ENCODE peak calls at places on chromosomes 12 and 14, in five cellular contexts. B is lower lobe of right lung; O is CD8-positive, alpha-beta T cell; D is mammary epithelial cell; J is psoas muscle. L is an unnamed sample.
A peak's percentile ranks its signal among the peaks of the same experiment; 100 is the strongest.

GRCh38 chr14:32711103-32711680 is 227.5 kb upstream of the NPAS3 start:
- DNase-seq in B (no peak), O (no peak), D (no peak), J (no peak), L (no peak)

GRCh38 chr14:58629273-58629672 is 8.5 kb upstream of the DACT1 start:
- DNase-seq in B (no peak), O (no peak), D (no peak), J (no peak), L (no peak)

GRCh38 chr12:119153477-119154434 is 25.0 kb upstream of the HSPB8 start:
- DNase-seq in B (peak; percentile 81), O (no peak), D (no peak), J (peak; percentile 68), L (peak; percentile 89)

GRCh38 chr12:125140918-125141573 is 75.8 kb downstream of the AACS start:
- DNase-seq in B (no peak), O (no peak), D (peak; percentile 77), J (no peak), L (no peak)

GRCh38 chr12:56389215-56389850 is 26.7 kb upstream of the APOF start:
- DNase-seq in B (no peak), O (no peak), D (no peak), J (no peak), L (no peak)

GRCh38 chr12:83700858-83701257 is 1014.2 kb downstream of the TMTC2 start:
- DNase-seq in B (no peak), O (no peak), D (peak; percentile 71), J (no peak), L (no peak)

GRCh38 chr12:110957159-110957558 is 36.8 kb upstream of the MYL2 start:
- DNase-seq in B (no peak), O (no peak), D (no peak), J (no peak), L (no peak)

GRCh38 chr12:98137278-98137677 is 378.1 kb upstream of the TMPO start:
- DNase-seq in B (no peak), O (no peak), D (no peak), J (no peak), L (no peak)

GRCh38 chr12:118536306-118536900 is 160.0 kb downstream of the SUDS3 start:
- DNase-seq in B (no peak), O (no peak), D (no peak), J (no peak), L (no peak)

GRCh38 chr12:120261951-120262851 is 3.3 kb downstream of the PXN start:
- DNase-seq in B (no peak), O (peak; percentile 27), D (peak; percentile 96), J (no peak), L (no peak)

GRCh38 chr14:95535226-95536021 is 574 bp downstream of the GLRX5 start:
- DNase-seq in B (no peak), O (no peak), D (no peak), J (peak; percentile 42), L (peak; percentile 88)

GRCh38 chr12:15152864-15153263 is 68.4 kb downstream of the RERG start:
- DNase-seq in B (no peak), O (no peak), D (peak; percentile 34), J (no peak), L (no peak)

GRCh38 chr14:63896278-63896720 is 43.5 kb downstream of the SYNE2 start:
- DNase-seq in B (no peak), O (no peak), D (peak; percentile 80), J (peak; percentile 37), L (peak; percentile 43)

GRCh38 chr14:54221432-54221803 is 175.4 kb upstream of the CDKN3 start:
- DNase-seq in B (no peak), O (no peak), D (no peak), J (no peak), L (no peak)

GRCh38 chr12:57808351-57808750 is 10.2 kb downstream of the AVIL start:
- DNase-seq in B (no peak), O (no peak), D (no peak), J (no peak), L (no peak)

GRCh38 chr12:52434096-52434733 is at the start of gene KRT75:
- DNase-seq in B (no peak), O (no peak), D (peak; percentile 84), J (no peak), L (no peak)

GRCh38 chr12:6292606-6293005 is 17.9 kb upstream of the PLEKHG6 start:
- DNase-seq in B (no peak), O (no peak), D (peak; percentile 51), J (no peak), L (no peak)

GRCh38 chr14:75127903-75128595 is 1.2 kb upstream of the NEK9 start:
- DNase-seq in B (no peak), O (no peak), D (no peak), J (no peak), L (no peak)

GRCh38 chr14:75128596-75128990 is 1.7 kb upstream of the NEK9 start:
- DNase-seq in B (no peak), O (no peak), D (no peak), J (no peak), L (no peak)

GRCh38 chr14:75133597-75133996 is 6.7 kb upstream of the NEK9 start:
- DNase-seq in B (no peak), O (no peak), D (no peak), J (no peak), L (no peak)

GRCh38 chr14:75134644-75135043 is 7.8 kb upstream of the NEK9 start:
- DNase-seq in B (no peak), O (no peak), D (peak; percentile 62), J (no peak), L (no peak)

DNA sequence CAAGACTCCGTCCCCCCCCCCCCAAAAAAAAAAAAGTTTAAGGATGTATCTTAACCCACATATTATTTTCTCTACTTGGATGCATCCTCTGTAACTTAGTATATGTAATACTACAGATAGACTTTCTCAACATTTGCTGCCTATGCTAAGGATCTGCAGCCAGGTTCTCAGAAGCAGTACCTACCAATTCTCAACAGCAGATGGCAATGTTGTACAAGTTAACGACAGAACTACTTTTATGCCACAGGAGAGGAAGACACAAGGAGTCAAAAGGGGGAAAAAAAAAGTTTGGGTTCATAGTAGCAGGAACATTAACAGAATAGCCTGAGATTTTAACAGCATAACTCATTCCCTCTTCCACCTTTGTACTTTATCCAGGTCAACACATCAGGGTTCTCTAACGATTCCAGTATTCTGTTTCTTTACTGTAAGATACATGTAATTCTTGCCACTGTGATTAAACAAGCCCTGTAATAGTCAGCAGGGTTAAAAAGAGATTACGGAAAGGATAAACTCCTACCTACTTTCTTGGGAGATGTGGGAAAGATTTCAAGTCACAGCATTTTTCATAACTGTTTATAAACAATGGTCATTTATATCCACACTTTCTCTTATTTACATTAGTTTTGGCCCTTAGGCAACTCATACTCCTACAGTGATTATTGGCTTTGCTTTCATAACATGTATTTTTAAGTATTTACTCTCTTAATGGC is 5.7 kb upstream of the NEK9 start:
- DNase-seq in B (no peak), O (peak; percentile 63), D (peak; percentile 71), J (no peak), L (no peak)
- H3K36me3 ChIP-seq in B (peaks cover 56% of the 10 kb centered on the region), O (peaks cover 16% of the 10 kb centered on the region), D (peaks cover 14% of the 10 kb centered on the region), J (peaks cover 3% of the 10 kb centered on the region), L (no peaks in the 10 kb centered on the region)

GRCh38 chr12:91835693-91836092 is 310.0 kb downstream of the BTG1 start:
- DNase-seq in B (no peak), O (no peak), D (no peak), J (no peak), L (no peak)
- H3K4me1 ChIP-seq in B (no peaks in the 10 kb centered on the region), O (no peaks in the 10 kb centered on the region), D (no peaks in the 10 kb centered on the region), J (no peaks in the 10 kb centered on the region), L (no peaks in the 10 kb centered on the region)

DNA sequence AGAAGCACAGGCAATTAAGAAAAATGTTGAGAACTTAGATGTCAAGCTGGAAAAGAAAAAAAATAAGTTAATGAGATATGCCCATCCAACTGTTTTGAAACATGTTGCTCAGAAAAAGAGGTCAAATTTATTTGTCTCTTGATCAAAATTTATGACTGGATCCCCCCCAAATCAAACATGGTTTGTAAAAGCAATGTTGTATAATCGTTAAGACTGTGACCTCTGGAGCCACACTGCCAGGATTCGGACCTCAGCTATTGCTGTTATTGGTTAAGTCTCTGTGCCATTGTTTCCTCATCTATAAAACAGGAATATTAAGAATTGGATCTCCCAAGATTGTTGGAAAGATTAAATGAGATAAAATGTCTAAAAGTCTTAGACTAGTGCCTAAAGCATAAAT is 51.9 kb upstream of the LRRK2 start:
- DNase-seq in B (no peak), O (no peak), D (no peak), J (no peak), L (no peak)
- TF ChIP-seq CTCF in B (no peak), O (no peak), D (no peak), J (no peak), L (no peak)

GRCh38 chr14:37787879-37788494 is 192.6 kb downstream of the TTC6 start:
- DNase-seq in B (no peak), O (no peak), D (no peak), J (no peak), L (no peak)
- H3K36me3 ChIP-seq in B (no peaks in the 10 kb centered on the region), O (no peaks in the 10 kb centered on the region), D (no peaks in the 10 kb centered on the region), J (no peaks in the 10 kb centered on the region), L (no peaks in the 10 kb centered on the region)

DNA sequence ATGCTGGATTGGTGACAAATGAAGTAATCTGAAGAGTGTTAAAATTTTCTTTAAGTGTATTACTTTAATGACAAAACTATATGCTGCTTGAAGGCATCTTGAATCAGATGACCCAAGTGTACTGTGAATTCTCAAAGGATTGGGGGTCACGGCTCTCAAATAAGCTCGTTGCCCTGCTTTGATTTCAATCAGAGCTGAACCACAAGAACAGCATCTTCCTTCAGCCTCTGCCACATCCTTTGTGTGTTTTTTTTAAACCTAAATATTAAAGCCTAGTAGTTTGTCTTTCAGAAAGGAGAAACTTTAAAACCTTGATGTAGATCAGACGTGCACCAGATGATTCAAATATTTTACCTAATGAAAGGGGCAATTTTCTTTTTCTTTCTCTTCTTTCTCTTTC is 11.7 kb downstream of the ELK3 start:
- DNase-seq in B (no peak), O (no peak), D (no peak), J (no peak), L (no peak)
- H3K4me1 ChIP-seq in B (peaks cover 47% of the 10 kb centered on the region), O (peaks cover 59% of the 10 kb centered on the region), D (peaks cover 12% of the 10 kb centered on the region), J (peaks cover 5% of the 10 kb centered on the region), L (no peaks in the 10 kb centered on the region)

L was measured in left lung.